ENCODE peak calls at places on chromosomes 13 and 19, in five cellular contexts. M is thoracic aorta, L is GM06990, T is AG04450, V is tibial nerve. Q is an unnamed sample.

GRCh38 chr13:92187378-92187989 is 789.1 kb downstream of the GPC5 start:
- DNase-seq in M (no peak), L (no peak), T (no peak), V (peak; percentile 56), Q (peak; percentile 37)

GRCh38 chr19:8074501-8074900 is 21.9 kb downstream of the CCL25 start:
- DNase-seq in M (no peak), L (no peak), T (no peak), V (no peak), Q (no peak)

GRCh38 chr19:17491287-17491686 is 20.2 kb upstream of the PGLS start:
- DNase-seq in M (no peak), L (no peak), T (no peak), V (no peak), Q (no peak)

GRCh38 chr19:41932259-41933130 is 4.2 kb upstream of the ERFL start:
- DNase-seq in M (no peak), L (no peak), T (no peak), V (no peak), Q (no peak)

GRCh38 chr13:90792335-90792734 is 555.2 kb upstream of the MIR17HG start:
- DNase-seq in M (no peak), L (no peak), T (no peak), V (no peak), Q (no peak)

GRCh38 chr13:112702341-112702982 is 12.6 kb downstream of the ATP11A start:
- DNase-seq in M (no peak), L (no peak), T (no peak), V (no peak), Q (no peak)

GRCh38 chr13:113596321-113597200 is 12.0 kb downstream of the TFDP1 start:
- DNase-seq in M (no peak), L (no peak), T (no peak), V (no peak), Q (no peak)

GRCh38 chr13:26423634-26424033 is 133.8 kb upstream of the WASF3 start:
- DNase-seq in M (peak; percentile 7), L (no peak), T (no peak), V (no peak), Q (no peak)

GRCh38 chr19:44620667-44621066 is 7.3 kb downstream of the IGSF23 start:
- DNase-seq in M (no peak), L (no peak), T (no peak), V (no peak), Q (no peak)

GRCh38 chr13:32746474-32746873 is 160.2 kb downstream of the PDS5B start:
- DNase-seq in M (no peak), L (no peak), T (no peak), V (no peak), Q (no peak)

GRCh38 chr13:79483302-79483701 is 2.3 kb downstream of the NDFIP2 start:
- DNase-seq in M (no peak), L (no peak), T (no peak), V (no peak), Q (no peak)

GRCh38 chr19:56299688-56300087 is 15.0 kb downstream of the ZSCAN5A start:
- DNase-seq in M (no peak), L (no peak), T (no peak), V (no peak), Q (no peak)

GRCh38 chr13:113374511-113375175 is 10.7 kb upstream of the GRTP1 start:
- DNase-seq in M (no peak), L (no peak), T (no peak), V (no peak), Q (no peak)

GRCh38 chr13:51041126-51041525 is 69.9 kb downstream of the C13orf42 start:
- DNase-seq in M (no peak), L (no peak), T (no peak), V (no peak), Q (no peak)

GRCh38 chr13:27573265-27573664 is 47.1 kb downstream of the LNX2 start:
- DNase-seq in M (no peak), L (no peak), T (peak; percentile 15), V (no peak), Q (no peak)

GRCh38 chr13:40149611-40150283 is 494.3 kb downstream of the COG6 start:
- DNase-seq in M (peak; percentile 52), L (no peak), T (peak; percentile 21), V (peak; percentile 34), Q (no peak)

GRCh38 chr13:80342541-80343371 is 1.8 kb upstream of the SPRY2 start:
- DNase-seq in M (no peak), L (peak; percentile 81), T (no peak), V (peak; percentile 80), Q (peak; percentile 73)

GRCh38 chr13:46751811-46752635 is 44.9 kb downstream of the ESD start:
- DNase-seq in M (no peak), L (peak; percentile 53), T (no peak), V (no peak), Q (peak; percentile 43)

GRCh38 chr19:932647-933552 is 7.1 kb downstream of the ARID3A start:
- DNase-seq in M (no peak), L (peak; percentile 73), T (peak; percentile 85), V (peak; percentile 64), Q (peak; percentile 58)

GRCh38 chr19:2252481-2253105 is 3.5 kb downstream of the AMH start:
- DNase-seq in M (no peak), L (no peak), T (no peak), V (no peak), Q (no peak)

GRCh38 chr19:52335768-52336116 is 301 bp upstream of the ZNF610 start:
- DNase-seq in M (no peak), L (no peak), T (no peak), V (no peak), Q (no peak)

GRCh38 chr13:98543380-98544104 is 33.4 kb downstream of the STK24 start:
- DNase-seq in M (no peak), L (no peak), T (no peak), V (no peak), Q (peak; percentile 52)

GRCh38 chr19:44677019-44677809 is 5.9 kb downstream of the CEACAM19 start:
- DNase-seq in M (no peak), L (no peak), T (no peak), V (no peak), Q (peak; percentile 28)

GRCh38 chr13:36986462-36987240 is 12.5 kb downstream of the ALG5 start:
- DNase-seq in M (no peak), L (no peak), T (no peak), V (no peak), Q (no peak)

DNA sequence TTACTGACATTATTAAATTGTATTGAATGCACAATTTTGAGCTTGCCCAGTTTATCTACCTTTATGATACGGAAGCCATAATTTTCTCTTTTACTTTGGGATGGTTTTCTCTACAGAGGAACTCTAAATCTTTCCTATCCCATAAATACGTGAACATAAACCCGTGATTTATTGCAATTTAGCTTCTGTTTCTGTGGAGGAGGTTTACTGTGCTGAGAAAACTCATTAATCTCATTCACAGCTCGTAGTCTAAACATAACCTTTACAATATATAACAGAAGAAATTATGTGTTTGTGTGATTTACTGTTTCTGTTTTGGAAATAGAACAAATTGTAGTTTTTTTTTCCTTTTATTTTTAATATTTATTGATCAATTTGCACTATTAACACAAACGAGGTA is 207.1 kb upstream of the PCDH9 start:
- DNase-seq in M (no peak), L (no peak), T (no peak), V (no peak), Q (no peak)
- TF ChIP-seq CTCF in M (no peak), L (no peak), T (no peak), V (no peak), Q (no peak)

GRCh38 chr13:41408061-41408460 is 49.3 kb upstream of the RGCC start:
- DNase-seq in M (no peak), L (no peak), T (no peak), V (no peak), Q (no peak)

GRCh38 chr13:41409611-41410010 is 47.7 kb upstream of the RGCC start:
- DNase-seq in M (no peak), L (no peak), T (no peak), V (no peak), Q (no peak)

GRCh38 chr13:41413907-41414306 is 43.4 kb upstream of the RGCC start:
- DNase-seq in M (no peak), L (no peak), T (no peak), V (no peak), Q (no peak)

GRCh38 chr13:41411060-41411459 is 46.3 kb upstream of the RGCC start:
- DNase-seq in M (no peak), L (no peak), T (no peak), V (no peak), Q (no peak)

GRCh38 chr13:41411536-41411935 is 45.8 kb upstream of the RGCC start:
- DNase-seq in M (no peak), L (no peak), T (peak; percentile 16), V (peak; percentile 17), Q (peak; percentile 34)
- TF ChIP-seq CTCF in M (no peak), L (peak; percentile 31), T (peak; percentile 48), V (peak; percentile 18), Q (peak; percentile 27)

GRCh38 chr19:16372065-16372915 is 47.7 kb downstream of the KLF2 start:
- DNase-seq in M (no peak), L (no peak), T (no peak), V (no peak), Q (no peak)
- TF ChIP-seq CTCF in M (no peak), L (no peak), T (no peak), V (no peak), Q (no peak)

GRCh38 chr13:65615506-65615905 is 1614.6 kb downstream of the PCDH9 start:
- DNase-seq in M (no peak), L (no peak), T (no peak), V (no peak), Q (no peak)

DNA sequence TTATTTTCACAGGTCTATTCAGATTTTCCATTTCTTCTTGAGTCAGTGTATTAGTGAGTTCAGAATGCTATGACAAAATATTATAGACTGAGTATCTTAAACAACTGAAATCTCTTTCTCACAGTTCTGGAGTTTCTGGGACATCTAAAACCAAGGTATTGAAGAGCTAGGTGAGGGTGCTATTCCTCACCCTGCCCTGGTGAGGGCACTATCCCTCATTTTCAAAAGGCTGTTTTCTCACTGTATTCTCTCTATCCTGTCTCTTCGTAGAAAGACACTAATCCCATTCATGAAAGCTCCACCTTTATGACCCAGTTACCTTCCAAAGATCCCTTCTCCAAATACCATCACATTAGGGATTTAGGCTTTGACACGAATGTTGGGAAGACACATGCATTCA is 1617.1 kb downstream of the PCDH9 start:
- DNase-seq in M (no peak), L (no peak), T (no peak), V (no peak), Q (no peak)
- TF ChIP-seq CTCF in M (no peak), L (no peak), T (peak; percentile 10), V (no peak), Q (peak; percentile 6)

Q was measured in GM12865.